ENCODE peak calls at places on chromosome 18, in six cellular contexts. A is NCI-H526 treated with DMSO at 0.1 percent for 48 hours, D is posterior vena cava, U is NCI-H510A treated with DMSO at 0.1 percent for 48 hours, Y is activated T-cell treated with anti-CD3 and anti-CD28 coated beads for 24 hours, C is frontal cortex. K is an unnamed sample.
A peak's percentile ranks its signal among the peaks of the same experiment; 100 is the strongest.

GRCh38 chr18:75049455-75049789 is 159.5 kb downstream of the PTGR3 start:
- DNase-seq in A (no peak), D (no peak), Y (no peak), C (no peak), U (no peak), K (no peak)

GRCh38 chr18:62982600-62983251 is 267.4 kb downstream of the PHLPP1 start:
- DNase-seq in Y (peak; percentile 44), A (peak; percentile 35), C (peak; percentile 65), D (no peak), U (peak; percentile 92), K (no peak)

GRCh38 chr18:61754039-61754583 is 138.7 kb downstream of the RNF152 start:
- DNase-seq in Y (no peak), A (no peak), U (no peak), D (no peak), C (no peak), K (no peak)

GRCh38 chr18:54075681-54076080 is 148.8 kb downstream of the MBD2 start:
- DNase-seq in C (no peak), U (no peak), D (no peak), A (no peak), Y (no peak), K (no peak)

GRCh38 chr18:55054591-55054990 is 95.3 kb upstream of the CCDC68 start:
- DNase-seq in U (no peak), C (no peak), Y (no peak), D (no peak), A (no peak), K (no peak)

GRCh38 chr18:3593904-3594759 is 144.2 kb downstream of the TGIF1 start:
- DNase-seq in D (peak; percentile 95), A (peak; percentile 84), U (peak; percentile 98), C (peak; percentile 59), Y (peak; percentile 83), K (peak; percentile 86)

GRCh38 chr18:39149211-39149806 is 1583.7 kb upstream of the CELF4 start:
- DNase-seq in U (no peak), C (no peak), Y (no peak), D (no peak), A (no peak), K (no peak)

GRCh38 chr18:23154021-23154420 is 18.7 kb downstream of the CABLES1 start:
- DNase-seq in C (no peak), A (peak; percentile 45), U (no peak), Y (no peak), D (no peak), K (no peak)

GRCh38 chr18:43830905-43831304 is 553.6 kb upstream of the SYT4 start:
- DNase-seq in Y (no peak), C (no peak), D (no peak), U (no peak), A (peak; percentile 15), K (no peak)

GRCh38 chr18:37327063-37327577 is 238.5 kb downstream of the CELF4 start:
- DNase-seq in A (no peak), Y (no peak), D (no peak), U (no peak), C (no peak), K (no peak)

GRCh38 chr18:61635901-61636528 is 256.8 kb downstream of the RNF152 start:
- DNase-seq in Y (peak; percentile 8), A (no peak), D (no peak), U (peak; percentile 93), C (peak; percentile 10), K (peak; percentile 59)

GRCh38 chr18:11398625-11399024 is 210.8 kb upstream of the SLC35G4 start:
- DNase-seq in U (peak; percentile 0), A (no peak), C (no peak), Y (no peak), D (no peak), K (no peak)

GRCh38 chr18:43265465-43265864 is 11.8 kb downstream of the SYT4 start:
- DNase-seq in A (no peak), U (peak; percentile 25), D (no peak), Y (no peak), C (no peak), K (no peak)

GRCh38 chr18:79399275-79400081 is 3.7 kb downstream of the NFATC1 start:
- DNase-seq in Y (no peak), U (no peak), D (peak; percentile 85), A (no peak), C (no peak), K (peak; percentile 74)

GRCh38 chr18:32380559-32380958 is 90.1 kb downstream of the GAREM1 start:
- DNase-seq in C (no peak), D (no peak), Y (no peak), A (no peak), U (no peak), K (no peak)

GRCh38 chr18:37551249-37551648 is 14.3 kb downstream of the CELF4 start:
- DNase-seq in U (no peak), D (peak; percentile 46), Y (no peak), C (no peak), A (no peak), K (peak; percentile 20)

GRCh38 chr18:76985156-76985950 is 147.2 kb downstream of the MBP start:
- DNase-seq in A (no peak), U (no peak), C (no peak), D (no peak), Y (no peak), K (no peak)

GRCh38 chr18:48777026-48777736 is 173.6 kb downstream of the SMAD7 start:
- DNase-seq in C (peak; percentile 71), D (peak; percentile 88), A (no peak), Y (peak; percentile 43), U (peak; percentile 24), K (peak; percentile 86)

GRCh38 chr18:43961713-43962112 is 684.4 kb upstream of the SYT4 start:
- DNase-seq in D (no peak), A (no peak), Y (no peak), U (no peak), C (no peak), K (no peak)

GRCh38 chr18:55869547-55869946 is 281.6 kb upstream of the TCF4 start:
- DNase-seq in A (no peak), D (no peak), Y (no peak), U (no peak), C (no peak), K (no peak)

GRCh38 chr18:11268691-11269686 is 119.6 kb upstream of the PIEZO2 start:
- DNase-seq in U (no peak), C (no peak), A (no peak), Y (no peak), D (no peak), K (no peak)

GRCh38 chr18:36297419-36298112 is at the start of gene FHOD3:
- DNase-seq in C (peak; percentile 81), U (peak; percentile 73), Y (no peak), D (peak; percentile 85), A (peak; percentile 18), K (peak; percentile 76)

GRCh38 chr18:47969851-47970250 is 39.4 kb upstream of the SMAD2 start:
- DNase-seq in U (no peak), C (no peak), A (no peak), Y (no peak), D (no peak), K (no peak)

GRCh38 chr18:7642491-7642890 is 75.4 kb downstream of the PTPRM start:
- DNase-seq in D (no peak), A (no peak), C (no peak), U (no peak), Y (no peak), K (no peak)

K was measured in upper lobe of right lung.